ENCODE peak calls at places on chromosomes 12 and 14, in eight cellular contexts. One of them, this sample, is unnamed.

GRCh38 chr14:30180219-30180618 is 252.6 kb upstream of the PRKD1 start:
- DNase-seq in SK-N-SH: no peak
- DNase-seq in activated naive CD4-positive, alpha-beta T cell: no peak
- DNase-seq in fibroblast of lung: peak; percentile 15
- DNase-seq in stimulated activated CD4-positive, alpha-beta T cell treated with anti-CD3 and anti-CD28 coated beads, Interleukin-15, amount 100 ng/mL, for 24 hours: no peak
- DNase-seq in Calu3: no peak
- DNase-seq in cardiac fibroblast: peak; percentile 33
- DNase-seq in activated effector memory CD4-positive, alpha-beta T cell treated with Interleukin-2 at 50 U/mL for 16 hours: no peak
- DNase-seq in this sample: no peak

GRCh38 chr12:83245156-83245555 is 558.5 kb downstream of the TMTC2 start:
- DNase-seq in SK-N-SH: no peak
- DNase-seq in activated naive CD4-positive, alpha-beta T cell: no peak
- DNase-seq in fibroblast of lung: no peak
- DNase-seq in stimulated activated CD4-positive, alpha-beta T cell treated with anti-CD3 and anti-CD28 coated beads, Interleukin-15, amount 100 ng/mL, for 24 hours: no peak
- DNase-seq in Calu3: no peak
- DNase-seq in cardiac fibroblast: no peak
- DNase-seq in activated effector memory CD4-positive, alpha-beta T cell treated with Interleukin-2 at 50 U/mL for 16 hours: no peak
- DNase-seq in this sample: no peak

GRCh38 chr12:120709976-120710804 is at the start of gene UNC119B:
- DNase-seq in SK-N-SH: peak; percentile 96
- DNase-seq in activated naive CD4-positive, alpha-beta T cell: peak; percentile 73
- DNase-seq in fibroblast of lung: no peak
- DNase-seq in stimulated activated CD4-positive, alpha-beta T cell treated with anti-CD3 and anti-CD28 coated beads, Interleukin-15, amount 100 ng/mL, for 24 hours: peak; percentile 85
- DNase-seq in Calu3: peak; percentile 83
- DNase-seq in cardiac fibroblast: peak; percentile 38
- DNase-seq in activated effector memory CD4-positive, alpha-beta T cell treated with Interleukin-2 at 50 U/mL for 16 hours: peak; percentile 62
- DNase-seq in this sample: peak; percentile 88

GRCh38 chr12:53200458-53201169 is 6.4 kb downstream of the ITGB7 start:
- DNase-seq in SK-N-SH: no peak
- DNase-seq in activated naive CD4-positive, alpha-beta T cell: no peak
- DNase-seq in fibroblast of lung: no peak
- DNase-seq in stimulated activated CD4-positive, alpha-beta T cell treated with anti-CD3 and anti-CD28 coated beads, Interleukin-15, amount 100 ng/mL, for 24 hours: peak; percentile 56
- DNase-seq in Calu3: no peak
- DNase-seq in cardiac fibroblast: no peak
- DNase-seq in activated effector memory CD4-positive, alpha-beta T cell treated with Interleukin-2 at 50 U/mL for 16 hours: no peak
- DNase-seq in this sample: peak; percentile 52

GRCh38 chr14:23514009-23514962 is 37.3 kb downstream of the ZFHX2 start:
- DNase-seq in SK-N-SH: no peak
- DNase-seq in activated naive CD4-positive, alpha-beta T cell: no peak
- DNase-seq in fibroblast of lung: no peak
- DNase-seq in stimulated activated CD4-positive, alpha-beta T cell treated with anti-CD3 and anti-CD28 coated beads, Interleukin-15, amount 100 ng/mL, for 24 hours: no peak
- DNase-seq in Calu3: no peak
- DNase-seq in cardiac fibroblast: no peak
- DNase-seq in activated effector memory CD4-positive, alpha-beta T cell treated with Interleukin-2 at 50 U/mL for 16 hours: no peak
- DNase-seq in this sample: no peak

GRCh38 chr14:100440207-100440631 is 117.1 kb downstream of the SLC25A47 start:
- DNase-seq in SK-N-SH: peak; percentile 66
- DNase-seq in activated naive CD4-positive, alpha-beta T cell: no peak
- DNase-seq in fibroblast of lung: peak; percentile 51
- DNase-seq in stimulated activated CD4-positive, alpha-beta T cell treated with anti-CD3 and anti-CD28 coated beads, Interleukin-15, amount 100 ng/mL, for 24 hours: peak; percentile 41
- DNase-seq in Calu3: peak; percentile 82
- DNase-seq in cardiac fibroblast: peak; percentile 65
- DNase-seq in activated effector memory CD4-positive, alpha-beta T cell treated with Interleukin-2 at 50 U/mL for 16 hours: no peak
- DNase-seq in this sample: peak; percentile 63

GRCh38 chr14:64556526-64556925 is 6.8 kb downstream of the PPP1R36 start:
- DNase-seq in SK-N-SH: no peak
- DNase-seq in activated naive CD4-positive, alpha-beta T cell: no peak
- DNase-seq in fibroblast of lung: peak; percentile 86
- DNase-seq in stimulated activated CD4-positive, alpha-beta T cell treated with anti-CD3 and anti-CD28 coated beads, Interleukin-15, amount 100 ng/mL, for 24 hours: no peak
- DNase-seq in Calu3: no peak
- DNase-seq in cardiac fibroblast: peak; percentile 81
- DNase-seq in activated effector memory CD4-positive, alpha-beta T cell treated with Interleukin-2 at 50 U/mL for 16 hours: no peak
- DNase-seq in this sample: no peak

GRCh38 chr14:105854600-105855245 is 328.3 kb downstream of the TMEM121 start:
- DNase-seq in SK-N-SH: no peak
- DNase-seq in activated naive CD4-positive, alpha-beta T cell: no peak
- DNase-seq in fibroblast of lung: no peak
- DNase-seq in stimulated activated CD4-positive, alpha-beta T cell treated with anti-CD3 and anti-CD28 coated beads, Interleukin-15, amount 100 ng/mL, for 24 hours: no peak
- DNase-seq in Calu3: no peak
- DNase-seq in cardiac fibroblast: no peak
- DNase-seq in activated effector memory CD4-positive, alpha-beta T cell treated with Interleukin-2 at 50 U/mL for 16 hours: no peak
- DNase-seq in this sample: no peak

GRCh38 chr12:41141076-41141475 is 47.0 kb upstream of the PDZRN4 start:
- DNase-seq in SK-N-SH: no peak
- DNase-seq in activated naive CD4-positive, alpha-beta T cell: no peak
- DNase-seq in fibroblast of lung: no peak
- DNase-seq in stimulated activated CD4-positive, alpha-beta T cell treated with anti-CD3 and anti-CD28 coated beads, Interleukin-15, amount 100 ng/mL, for 24 hours: no peak
- DNase-seq in Calu3: no peak
- DNase-seq in cardiac fibroblast: no peak
- DNase-seq in activated effector memory CD4-positive, alpha-beta T cell treated with Interleukin-2 at 50 U/mL for 16 hours: no peak
- DNase-seq in this sample: no peak